ENCODE peak calls at places on chromosome 20, in six cellular contexts. One of them, this sample, is unnamed.

GRCh38 chr20:1968958-1969357 is 24.9 kb downstream of the PDYN start:
- DNase-seq in CD8-positive, alpha-beta T cell: no peak
- DNase-seq in ovary: no peak
- DNase-seq in hepatocyte: no peak
- DNase-seq in fibroblast of lung: no peak
- DNase-seq in esophagus squamous epithelium: no peak
- DNase-seq in this sample: no peak

GRCh38 chr20:53711333-53712211 is 117.9 kb upstream of the ZNF217 start:
- DNase-seq in CD8-positive, alpha-beta T cell: no peak
- DNase-seq in ovary: no peak
- DNase-seq in hepatocyte: no peak
- DNase-seq in fibroblast of lung: no peak
- DNase-seq in esophagus squamous epithelium: no peak
- DNase-seq in this sample: no peak

GRCh38 chr20:60035-60918 is 27.2 kb upstream of the DEFB125 start:
- DNase-seq in CD8-positive, alpha-beta T cell: no peak
- DNase-seq in ovary: no peak
- DNase-seq in hepatocyte: no peak
- DNase-seq in fibroblast of lung: peak; percentile 6
- DNase-seq in esophagus squamous epithelium: no peak
- DNase-seq in this sample: no peak

GRCh38 chr20:24657211-24657610 is 187.8 kb downstream of the SYNDIG1 start:
- DNase-seq in CD8-positive, alpha-beta T cell: no peak
- DNase-seq in ovary: peak; percentile 30
- DNase-seq in hepatocyte: peak; percentile 16
- DNase-seq in fibroblast of lung: peak; percentile 65
- DNase-seq in esophagus squamous epithelium: no peak
- DNase-seq in this sample: no peak

GRCh38 chr20:53859684-53860083 is 210.7 kb downstream of the BCAS1 start:
- DNase-seq in CD8-positive, alpha-beta T cell: no peak
- DNase-seq in ovary: no peak
- DNase-seq in hepatocyte: no peak
- DNase-seq in fibroblast of lung: peak; percentile 23
- DNase-seq in esophagus squamous epithelium: no peak
- DNase-seq in this sample: no peak

GRCh38 chr20:48052492-48052870 is 267.2 kb upstream of the SULF2 start:
- DNase-seq in CD8-positive, alpha-beta T cell: no peak
- DNase-seq in ovary: no peak
- DNase-seq in hepatocyte: peak; percentile 19
- DNase-seq in fibroblast of lung: peak; percentile 44
- DNase-seq in esophagus squamous epithelium: no peak
- DNase-seq in this sample: peak; percentile 80

GRCh38 chr20:50924261-50924660 is 7.0 kb downstream of the ADNP start:
- DNase-seq in CD8-positive, alpha-beta T cell: no peak
- DNase-seq in ovary: no peak
- DNase-seq in hepatocyte: no peak
- DNase-seq in fibroblast of lung: no peak
- DNase-seq in esophagus squamous epithelium: no peak
- DNase-seq in this sample: no peak

GRCh38 chr20:62088258-62089127 is 22.8 kb upstream of the TAF4 start:
- DNase-seq in CD8-positive, alpha-beta T cell: no peak
- DNase-seq in ovary: no peak
- DNase-seq in hepatocyte: peak; percentile 80
- DNase-seq in fibroblast of lung: peak; percentile 88
- DNase-seq in esophagus squamous epithelium: no peak
- DNase-seq in this sample: peak; percentile 97

GRCh38 chr20:40797425-40797824 is 108.4 kb upstream of the MAFB start:
- DNase-seq in CD8-positive, alpha-beta T cell: no peak
- DNase-seq in ovary: no peak
- DNase-seq in hepatocyte: peak; percentile 44
- DNase-seq in fibroblast of lung: peak; percentile 3
- DNase-seq in esophagus squamous epithelium: no peak
- DNase-seq in this sample: peak; percentile 60
- TF ChIP-seq CTCF in CD8-positive, alpha-beta T cell: peak; percentile 32
- TF ChIP-seq CTCF in ovary: no peak
- TF ChIP-seq CTCF in hepatocyte: peak; percentile 44
- TF ChIP-seq CTCF in fibroblast of lung: peak; percentile 56
- TF ChIP-seq CTCF in esophagus squamous epithelium: no peak
- TF ChIP-seq CTCF in this sample: peak; percentile 51

DNA sequence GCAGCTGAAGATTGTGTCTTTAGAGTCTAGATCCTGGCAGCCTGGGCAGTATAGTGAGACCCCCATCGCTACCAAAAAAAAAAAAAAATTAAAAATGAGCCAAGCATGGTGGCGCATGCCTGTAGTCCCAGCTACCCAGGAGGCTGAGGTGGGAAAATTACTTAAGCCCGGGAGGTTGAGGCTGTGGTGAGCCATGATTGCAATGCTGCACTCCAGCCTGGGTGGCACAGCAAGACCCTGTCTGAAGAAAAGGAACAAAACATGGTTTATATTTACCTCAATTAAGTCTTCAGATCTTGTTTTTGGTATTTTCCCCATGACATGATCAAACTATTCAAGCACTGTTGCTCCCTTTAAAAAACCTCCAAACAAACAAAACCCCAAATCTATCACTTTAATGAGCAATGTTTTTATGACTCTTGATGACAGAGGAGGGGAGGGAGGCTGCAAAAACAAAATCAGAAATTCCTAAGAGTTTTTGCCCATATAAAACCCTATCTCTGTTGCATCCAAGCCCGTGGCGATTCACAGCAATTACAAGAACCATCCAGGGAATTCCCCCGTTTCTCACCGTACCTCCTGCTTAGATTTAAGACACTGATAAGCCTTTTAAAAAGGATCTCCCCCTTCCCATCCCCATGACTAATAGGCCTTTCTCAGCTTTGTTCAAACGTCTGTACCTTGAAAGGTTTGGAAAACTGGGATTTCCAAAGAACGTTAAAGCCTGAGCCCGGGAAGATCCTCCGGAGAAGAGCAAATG is 259.9 kb downstream of the BMP7 start:
- DNase-seq in CD8-positive, alpha-beta T cell: no peak
- DNase-seq in ovary: no peak
- DNase-seq in hepatocyte: no peak
- DNase-seq in fibroblast of lung: peak; percentile 22
- DNase-seq in esophagus squamous epithelium: no peak
- DNase-seq in this sample: peak; percentile 69
- H3K27ac ChIP-seq in CD8-positive, alpha-beta T cell: no peak overlapping the region
- H3K27ac ChIP-seq in ovary: no peak overlapping the region
- H3K27ac ChIP-seq in hepatocyte: no peak overlapping the region
- H3K27ac ChIP-seq in fibroblast of lung: no peak overlapping the region
- H3K27ac ChIP-seq in esophagus squamous epithelium: no peak overlapping the region
- H3K27ac ChIP-seq in this sample: no peak overlapping the region

GRCh38 chr20:21372016-21372415 is 25.3 kb downstream of the NKX2-4 start:
- DNase-seq in CD8-positive, alpha-beta T cell: no peak
- DNase-seq in ovary: no peak
- DNase-seq in hepatocyte: no peak
- DNase-seq in fibroblast of lung: no peak
- DNase-seq in esophagus squamous epithelium: no peak
- DNase-seq in this sample: no peak
- TF ChIP-seq CTCF in CD8-positive, alpha-beta T cell: no peak
- TF ChIP-seq CTCF in ovary: no peak
- TF ChIP-seq CTCF in hepatocyte: no peak
- TF ChIP-seq CTCF in fibroblast of lung: no peak
- TF ChIP-seq CTCF in esophagus squamous epithelium: no peak
- TF ChIP-seq CTCF in this sample: no peak

DNA sequence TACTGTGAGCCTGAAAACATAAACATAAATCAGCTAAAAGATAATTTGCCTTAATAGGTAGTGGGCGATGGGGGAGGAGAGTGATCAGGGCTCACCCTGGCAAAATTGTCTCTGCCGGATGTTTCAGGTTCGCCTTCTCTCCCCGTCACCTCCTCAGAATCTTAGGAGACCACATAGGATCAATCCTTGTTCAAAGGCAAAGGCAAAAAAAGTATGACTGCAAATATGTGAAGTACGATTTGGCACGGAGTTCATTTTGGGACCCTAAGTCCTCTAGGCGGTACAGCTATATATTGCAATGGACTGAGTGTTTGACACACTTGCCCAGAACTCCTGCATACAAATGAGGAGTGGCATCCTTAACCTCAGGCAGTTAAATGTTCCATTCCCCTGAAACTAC is 649.2 kb upstream of the FLRT3 start:
- DNase-seq in CD8-positive, alpha-beta T cell: no peak
- DNase-seq in ovary: no peak
- DNase-seq in hepatocyte: peak; percentile 12
- DNase-seq in fibroblast of lung: no peak
- DNase-seq in esophagus squamous epithelium: no peak
- DNase-seq in this sample: no peak
- H3K27ac ChIP-seq in CD8-positive, alpha-beta T cell: no peak overlapping the region
- H3K27ac ChIP-seq in ovary: no peak overlapping the region
- H3K27ac ChIP-seq in hepatocyte: peak overlapping the region; percentile 75
- H3K27ac ChIP-seq in fibroblast of lung: no peak overlapping the region
- H3K27ac ChIP-seq in esophagus squamous epithelium: no peak overlapping the region
- H3K27ac ChIP-seq in this sample: no peak overlapping the region

DNA sequence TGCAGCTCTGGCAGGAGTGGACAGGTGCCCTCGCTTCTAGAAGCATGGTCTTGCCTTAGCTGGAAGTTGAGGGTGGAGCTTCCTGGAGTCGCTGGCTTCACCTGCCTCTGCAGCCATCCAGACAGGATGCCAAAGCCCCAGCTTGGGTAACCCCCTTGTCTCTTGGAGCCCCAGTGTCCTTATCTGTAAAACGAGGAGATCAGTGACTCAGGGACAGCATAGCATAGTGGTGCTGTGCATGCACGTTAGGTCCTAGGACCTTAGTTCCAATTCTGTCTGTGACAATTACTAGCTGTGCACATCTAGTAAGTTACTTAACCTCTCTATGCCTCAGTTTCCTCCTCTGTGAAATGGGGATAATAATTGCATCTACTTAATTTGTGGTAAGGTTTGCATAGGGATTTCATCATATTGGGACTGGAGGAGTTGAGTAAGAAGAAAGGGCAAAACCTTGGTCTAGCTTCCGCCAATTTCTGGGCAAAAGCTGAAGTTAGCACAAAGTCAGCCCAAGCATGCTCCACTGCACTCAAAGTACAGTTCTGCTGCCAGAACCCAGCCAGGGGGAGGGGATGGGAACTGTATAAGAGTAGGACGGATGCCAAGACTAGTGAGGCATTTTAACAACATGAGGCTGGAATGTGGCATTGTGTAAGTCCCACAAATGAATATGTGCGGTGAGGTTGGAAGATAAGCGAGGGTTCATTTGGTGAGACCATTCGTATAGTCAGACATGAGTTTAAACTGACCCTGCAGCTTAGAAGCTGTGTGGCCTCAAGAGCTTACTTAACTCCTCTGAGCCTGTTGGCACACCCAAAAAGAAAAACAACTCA is 24.5 kb downstream of the TOX2 start:
- DNase-seq in CD8-positive, alpha-beta T cell: no peak
- DNase-seq in ovary: no peak
- DNase-seq in hepatocyte: peak; percentile 72
- DNase-seq in fibroblast of lung: peak; percentile 100
- DNase-seq in esophagus squamous epithelium: no peak
- DNase-seq in this sample: peak; percentile 98
- TF ChIP-seq CTCF in CD8-positive, alpha-beta T cell: no peak
- TF ChIP-seq CTCF in ovary: no peak
- TF ChIP-seq CTCF in hepatocyte: no peak
- TF ChIP-seq CTCF in fibroblast of lung: no peak
- TF ChIP-seq CTCF in esophagus squamous epithelium: no peak
- TF ChIP-seq CTCF in this sample: no peak

DNA sequence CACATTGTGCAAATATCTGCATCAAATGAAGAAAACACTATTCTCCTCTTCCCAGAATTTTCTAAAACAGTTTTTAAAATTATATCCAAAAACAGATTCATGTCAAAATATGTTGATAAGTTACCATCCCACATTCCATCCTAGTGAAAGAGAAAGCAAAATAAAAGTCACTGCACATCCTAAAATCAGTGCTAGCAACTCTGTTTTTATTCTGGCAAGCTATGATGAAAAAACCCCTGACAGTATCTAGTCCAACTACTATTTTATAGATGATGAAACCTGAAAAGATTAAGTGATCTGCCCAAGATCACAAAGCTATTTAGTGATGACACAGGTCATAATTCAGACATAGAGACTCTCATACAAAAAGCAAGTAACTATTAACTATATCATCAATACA is 190.3 kb upstream of the SHLD1 start:
- DNase-seq in CD8-positive, alpha-beta T cell: no peak
- DNase-seq in ovary: no peak
- DNase-seq in hepatocyte: no peak
- DNase-seq in fibroblast of lung: no peak
- DNase-seq in esophagus squamous epithelium: no peak
- DNase-seq in this sample: no peak
- H3K27ac ChIP-seq in CD8-positive, alpha-beta T cell: no peak overlapping the region
- H3K27ac ChIP-seq in ovary: peak overlapping the region; percentile 43
- H3K27ac ChIP-seq in hepatocyte: no peak overlapping the region
- H3K27ac ChIP-seq in fibroblast of lung: no peak overlapping the region
- H3K27ac ChIP-seq in esophagus squamous epithelium: no peak overlapping the region
- H3K27ac ChIP-seq in this sample: no peak overlapping the region

GRCh38 chr20:20664795-20665194 is 47.6 kb downstream of the RALGAPA2 start:
- DNase-seq in CD8-positive, alpha-beta T cell: no peak
- DNase-seq in ovary: no peak
- DNase-seq in hepatocyte: peak; percentile 36
- DNase-seq in fibroblast of lung: peak; percentile 8
- DNase-seq in esophagus squamous epithelium: no peak
- DNase-seq in this sample: peak; percentile 27
- TF ChIP-seq CTCF in CD8-positive, alpha-beta T cell: peak; percentile 35
- TF ChIP-seq CTCF in ovary: no peak
- TF ChIP-seq CTCF in hepatocyte: peak; percentile 71
- TF ChIP-seq CTCF in fibroblast of lung: peak; percentile 32
- TF ChIP-seq CTCF in esophagus squamous epithelium: peak; percentile 44
- TF ChIP-seq CTCF in this sample: peak; percentile 83

DNA sequence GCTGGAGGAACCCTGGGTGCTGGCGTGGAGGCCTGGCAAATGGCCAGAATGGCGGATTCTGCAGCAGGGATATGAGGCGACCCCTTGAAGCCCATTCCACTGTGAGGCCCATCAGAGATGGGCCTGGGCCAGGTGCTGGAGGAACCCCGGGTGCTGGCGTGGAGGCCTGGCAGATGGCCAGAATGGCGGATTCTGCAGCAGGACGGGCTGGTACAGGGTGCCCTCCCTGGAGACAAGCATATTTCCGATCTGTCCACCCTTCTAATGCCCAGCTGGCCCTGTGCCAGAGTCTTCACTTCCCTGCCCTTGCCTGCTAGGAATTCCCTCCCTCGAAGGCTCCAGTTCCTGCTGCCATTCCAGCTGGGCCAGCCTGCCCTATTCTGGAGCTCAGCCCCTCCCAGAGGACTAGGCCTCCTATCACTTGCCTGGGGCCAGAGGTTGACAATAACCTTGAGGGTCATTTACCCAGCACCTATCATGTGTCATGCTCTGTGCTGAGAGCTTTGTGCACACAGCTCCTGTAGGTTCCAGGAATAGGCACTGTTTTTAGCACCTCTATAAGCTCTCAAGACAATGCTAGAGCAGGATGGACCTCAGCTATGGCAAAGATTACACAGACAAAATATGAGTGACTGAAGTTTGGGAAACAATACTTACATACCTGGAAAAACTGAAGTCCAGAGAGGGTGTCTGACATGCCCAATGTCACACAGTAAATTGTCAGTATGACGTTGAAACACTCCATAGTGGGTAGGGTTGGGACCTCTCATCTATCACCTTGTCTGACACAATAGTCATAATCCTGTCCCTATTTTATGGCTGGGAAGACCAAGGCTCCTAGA is 21.4 kb downstream of the SUN5 start:
- DNase-seq in CD8-positive, alpha-beta T cell: no peak
- DNase-seq in ovary: no peak
- DNase-seq in hepatocyte: peak; percentile 53
- DNase-seq in fibroblast of lung: no peak
- DNase-seq in esophagus squamous epithelium: no peak
- DNase-seq in this sample: no peak
- H3K27ac ChIP-seq in CD8-positive, alpha-beta T cell: no peak overlapping the region
- H3K27ac ChIP-seq in ovary: no peak overlapping the region
- H3K27ac ChIP-seq in hepatocyte: no peak overlapping the region
- H3K27ac ChIP-seq in fibroblast of lung: no peak overlapping the region
- H3K27ac ChIP-seq in esophagus squamous epithelium: no peak overlapping the region
- H3K27ac ChIP-seq in this sample: no peak overlapping the region